ENCODE peak calls at places on chromosomes 16 and 17, in four cellular contexts. One of them, this sample, is unnamed.

GRCh38 chr17:28317965-28318758 is 838 bp upstream of the TMEM97 start:
- DNase-seq in NCI-H1436: peak
- DNase-seq in fibroblast of pulmonary artery: no peak
- DNase-seq in HTR-8/SVneo: no peak
- DNase-seq in this sample: peak

GRCh38 chr16:87441886-87442580 is 49.9 kb downstream of the MAP1LC3B start:
- DNase-seq in fibroblast of pulmonary artery: peak
- DNase-seq in NCI-H1436: no peak
- DNase-seq in HTR-8/SVneo: no peak
- DNase-seq in this sample: peak

GRCh38 chr16:3601614-3602319 is 9.6 kb downstream of the SLX4 start:
- DNase-seq in fibroblast of pulmonary artery: no peak
- DNase-seq in HTR-8/SVneo: no peak
- DNase-seq in NCI-H1436: no peak
- DNase-seq in this sample: no peak

GRCh38 chr17:39740357-39741111 is 2.8 kb downstream of the GRB7 start:
- DNase-seq in HTR-8/SVneo: peak
- DNase-seq in fibroblast of pulmonary artery: peak
- DNase-seq in NCI-H1436: no peak
- DNase-seq in this sample: peak

GRCh38 chr17:13513039-13513405 is 88.7 kb downstream of the HS3ST3A1 start:
- DNase-seq in fibroblast of pulmonary artery: peak
- DNase-seq in NCI-H1436: no peak
- DNase-seq in HTR-8/SVneo: no peak
- DNase-seq in this sample: peak

GRCh38 chr17:55285340-55286301 is 20.9 kb downstream of the HLF start:
- DNase-seq in fibroblast of pulmonary artery: peak
- DNase-seq in NCI-H1436: peak
- DNase-seq in HTR-8/SVneo: no peak
- DNase-seq in this sample: peak

GRCh38 chr16:86630471-86630870 is 52.1 kb downstream of the FOXL1 start:
- DNase-seq in NCI-H1436: no peak
- DNase-seq in HTR-8/SVneo: no peak
- DNase-seq in fibroblast of pulmonary artery: no peak
- DNase-seq in this sample: no peak

GRCh38 chr17:74768069-74768762 is 7.9 kb downstream of the NAT9 start:
- DNase-seq in fibroblast of pulmonary artery: peak
- DNase-seq in NCI-H1436: no peak
- DNase-seq in HTR-8/SVneo: no peak
- DNase-seq in this sample: no peak

GRCh38 chr17:76075364-76076099 is 951 bp downstream of the GALR2 start:
- DNase-seq in NCI-H1436: no peak
- DNase-seq in HTR-8/SVneo: no peak
- DNase-seq in fibroblast of pulmonary artery: no peak
- DNase-seq in this sample: no peak

GRCh38 chr17:31489295-31490018 is 98.0 kb downstream of the RAB11FIP4 start:
- DNase-seq in NCI-H1436: no peak
- DNase-seq in fibroblast of pulmonary artery: no peak
- DNase-seq in HTR-8/SVneo: no peak
- DNase-seq in this sample: no peak

GRCh38 chr17:69428252-69428980 is 13.9 kb downstream of the MAP2K6 start:
- DNase-seq in HTR-8/SVneo: no peak
- DNase-seq in fibroblast of pulmonary artery: no peak
- DNase-seq in NCI-H1436: no peak
- DNase-seq in this sample: no peak

GRCh38 chr16:74573622-74574021 is 33.3 kb downstream of the GLG1 start:
- DNase-seq in NCI-H1436: no peak
- DNase-seq in fibroblast of pulmonary artery: no peak
- DNase-seq in HTR-8/SVneo: no peak
- DNase-seq in this sample: no peak

GRCh38 chr17:58200024-58200633 is 7.6 kb downstream of the EPX start:
- DNase-seq in NCI-H1436: peak
- DNase-seq in HTR-8/SVneo: peak
- DNase-seq in fibroblast of pulmonary artery: peak
- DNase-seq in this sample: peak

GRCh38 chr16:55035037-55035436 is 104.4 kb downstream of the IRX5 start:
- DNase-seq in fibroblast of pulmonary artery: no peak
- DNase-seq in NCI-H1436: no peak
- DNase-seq in HTR-8/SVneo: no peak
- DNase-seq in this sample: no peak

GRCh38 chr17:64331366-64331765 is 59.3 kb downstream of the PECAM1 start:
- DNase-seq in NCI-H1436: no peak
- DNase-seq in HTR-8/SVneo: no peak
- DNase-seq in fibroblast of pulmonary artery: no peak
- DNase-seq in this sample: no peak

GRCh38 chr16:31474173-31474714 is 2.3 kb downstream of the TGFB1I1 start:
- DNase-seq in fibroblast of pulmonary artery: peak
- DNase-seq in HTR-8/SVneo: no peak
- DNase-seq in NCI-H1436: no peak
- DNase-seq in this sample: peak

GRCh38 chr16:75860654-75861053 is 134.4 kb upstream of the CPHXL start:
- DNase-seq in fibroblast of pulmonary artery: no peak
- DNase-seq in NCI-H1436: no peak
- DNase-seq in HTR-8/SVneo: no peak
- DNase-seq in this sample: peak

GRCh38 chr16:2776500-2777139 is 460 bp downstream of the ELOB start:
- DNase-seq in fibroblast of pulmonary artery: no peak
- DNase-seq in HTR-8/SVneo: no peak
- DNase-seq in NCI-H1436: no peak
- DNase-seq in this sample: peak

GRCh38 chr16:73037331-73037745 is 10.6 kb downstream of the ZFHX3 start:
- DNase-seq in NCI-H1436: no peak
- DNase-seq in HTR-8/SVneo: no peak
- DNase-seq in fibroblast of pulmonary artery: no peak
- DNase-seq in this sample: no peak

GRCh38 chr17:21318439-21318838 is 33.9 kb downstream of the MAP2K3 start:
- DNase-seq in HTR-8/SVneo: no peak
- DNase-seq in fibroblast of pulmonary artery: no peak
- DNase-seq in NCI-H1436: no peak
- DNase-seq in this sample: no peak

GRCh38 chr16:8552487-8553221 is 37.7 kb downstream of the TMEM114 start:
- DNase-seq in NCI-H1436: no peak
- DNase-seq in HTR-8/SVneo: no peak
- DNase-seq in fibroblast of pulmonary artery: no peak
- DNase-seq in this sample: no peak

GRCh38 chr17:82273327-82274133 is at the start of gene CSNK1D:
- DNase-seq in NCI-H1436: peak
- DNase-seq in fibroblast of pulmonary artery: peak
- DNase-seq in HTR-8/SVneo: peak
- DNase-seq in this sample: peak

GRCh38 chr16:69848635-69849545 is 86.8 kb downstream of the WWP2 start:
- DNase-seq in HTR-8/SVneo: peak
- DNase-seq in fibroblast of pulmonary artery: peak
- DNase-seq in NCI-H1436: no peak
- DNase-seq in this sample: peak

GRCh38 chr16:20084624-20085226 is 11.0 kb upstream of the GPR139 start:
- DNase-seq in HTR-8/SVneo: no peak
- DNase-seq in fibroblast of pulmonary artery: no peak
- DNase-seq in NCI-H1436: no peak
- DNase-seq in this sample: no peak